ENCODE peak calls at places on chromosomes 13 and 19, in seven cellular contexts. One of them, this sample, is unnamed.

GRCh38 chr13:97125810-97126738 is 96.1 kb upstream of the MBNL2 start:
- DNase-seq in stimulated activated CD8-positive, alpha-beta memory T cell treated with anti-CD3 and anti-CD28 coated beads, Interleukin-4, amount 100 ng/mL, for 1 hour: no peak
- DNase-seq in neural progenitor cell: no peak
- DNase-seq in GM12865: peak; percentile 71
- DNase-seq in effector memory CD4-positive, alpha-beta T cell: no peak
- DNase-seq in GDM1: no peak
- DNase-seq in ACHN: no peak
- DNase-seq in this sample: no peak

GRCh38 chr13:20461860-20462532 is 63.7 kb downstream of the CRYL1 start:
- DNase-seq in stimulated activated CD8-positive, alpha-beta memory T cell treated with anti-CD3 and anti-CD28 coated beads, Interleukin-4, amount 100 ng/mL, for 1 hour: no peak
- DNase-seq in GDM1: no peak
- DNase-seq in GM12865: no peak
- DNase-seq in ACHN: no peak
- DNase-seq in neural progenitor cell: no peak
- DNase-seq in effector memory CD4-positive, alpha-beta T cell: no peak
- DNase-seq in this sample: no peak

GRCh38 chr19:9857920-9858746 is 23.0 kb downstream of the PIN1 start:
- DNase-seq in neural progenitor cell: no peak
- DNase-seq in GM12865: peak; percentile 12
- DNase-seq in GDM1: peak; percentile 22
- DNase-seq in ACHN: no peak
- DNase-seq in effector memory CD4-positive, alpha-beta T cell: no peak
- DNase-seq in stimulated activated CD8-positive, alpha-beta memory T cell treated with anti-CD3 and anti-CD28 coated beads, Interleukin-4, amount 100 ng/mL, for 1 hour: no peak
- DNase-seq in this sample: no peak

GRCh38 chr19:51123381-51124186 is 1.1 kb upstream of the SIGLEC9 start:
- DNase-seq in GM12865: no peak
- DNase-seq in neural progenitor cell: no peak
- DNase-seq in GDM1: no peak
- DNase-seq in stimulated activated CD8-positive, alpha-beta memory T cell treated with anti-CD3 and anti-CD28 coated beads, Interleukin-4, amount 100 ng/mL, for 1 hour: no peak
- DNase-seq in ACHN: no peak
- DNase-seq in effector memory CD4-positive, alpha-beta T cell: peak; percentile 14
- DNase-seq in this sample: no peak

GRCh38 chr19:43467276-43467675 is 1.9 kb upstream of the LYPD3 start:
- DNase-seq in ACHN: no peak
- DNase-seq in GDM1: no peak
- DNase-seq in GM12865: no peak
- DNase-seq in neural progenitor cell: no peak
- DNase-seq in effector memory CD4-positive, alpha-beta T cell: no peak
- DNase-seq in stimulated activated CD8-positive, alpha-beta memory T cell treated with anti-CD3 and anti-CD28 coated beads, Interleukin-4, amount 100 ng/mL, for 1 hour: no peak
- DNase-seq in this sample: no peak

GRCh38 chr19:53518716-53519115 is 19.2 kb upstream of the ZNF331 start:
- DNase-seq in ACHN: no peak
- DNase-seq in neural progenitor cell: no peak
- DNase-seq in effector memory CD4-positive, alpha-beta T cell: no peak
- DNase-seq in stimulated activated CD8-positive, alpha-beta memory T cell treated with anti-CD3 and anti-CD28 coated beads, Interleukin-4, amount 100 ng/mL, for 1 hour: no peak
- DNase-seq in GM12865: no peak
- DNase-seq in GDM1: no peak
- DNase-seq in this sample: no peak

GRCh38 chr13:103556681-103557080 is 490.5 kb upstream of the SLC10A2 start:
- DNase-seq in stimulated activated CD8-positive, alpha-beta memory T cell treated with anti-CD3 and anti-CD28 coated beads, Interleukin-4, amount 100 ng/mL, for 1 hour: no peak
- DNase-seq in neural progenitor cell: no peak
- DNase-seq in effector memory CD4-positive, alpha-beta T cell: no peak
- DNase-seq in GDM1: no peak
- DNase-seq in ACHN: no peak
- DNase-seq in GM12865: no peak
- DNase-seq in this sample: no peak

GRCh38 chr13:71378992-71379905 is 487.8 kb downstream of the DACH1 start:
- DNase-seq in ACHN: peak; percentile 12
- DNase-seq in GDM1: no peak
- DNase-seq in neural progenitor cell: no peak
- DNase-seq in GM12865: no peak
- DNase-seq in effector memory CD4-positive, alpha-beta T cell: no peak
- DNase-seq in stimulated activated CD8-positive, alpha-beta memory T cell treated with anti-CD3 and anti-CD28 coated beads, Interleukin-4, amount 100 ng/mL, for 1 hour: no peak
- DNase-seq in this sample: no peak

GRCh38 chr19:38726761-38727301 is 17.4 kb downstream of the CAPN12 start:
- DNase-seq in GM12865: no peak
- DNase-seq in ACHN: no peak
- DNase-seq in GDM1: no peak
- DNase-seq in effector memory CD4-positive, alpha-beta T cell: no peak
- DNase-seq in stimulated activated CD8-positive, alpha-beta memory T cell treated with anti-CD3 and anti-CD28 coated beads, Interleukin-4, amount 100 ng/mL, for 1 hour: no peak
- DNase-seq in neural progenitor cell: no peak
- DNase-seq in this sample: no peak

GRCh38 chr19:1490311-1491113 is at the start of gene PCSK4:
- DNase-seq in neural progenitor cell: peak; percentile 99
- DNase-seq in ACHN: peak; percentile 94
- DNase-seq in stimulated activated CD8-positive, alpha-beta memory T cell treated with anti-CD3 and anti-CD28 coated beads, Interleukin-4, amount 100 ng/mL, for 1 hour: peak; percentile 95
- DNase-seq in GDM1: peak; percentile 99
- DNase-seq in GM12865: peak; percentile 98
- DNase-seq in effector memory CD4-positive, alpha-beta T cell: peak; percentile 96
- DNase-seq in this sample: peak; percentile 96

GRCh38 chr19:47523473-47523872 is 8.6 kb upstream of the NAPA start:
- DNase-seq in effector memory CD4-positive, alpha-beta T cell: no peak
- DNase-seq in ACHN: no peak
- DNase-seq in GDM1: no peak
- DNase-seq in stimulated activated CD8-positive, alpha-beta memory T cell treated with anti-CD3 and anti-CD28 coated beads, Interleukin-4, amount 100 ng/mL, for 1 hour: no peak
- DNase-seq in GM12865: peak; percentile 28
- DNase-seq in neural progenitor cell: no peak
- DNase-seq in this sample: no peak

GRCh38 chr19:6110360-6110977 is at the start of gene RFX2:
- DNase-seq in effector memory CD4-positive, alpha-beta T cell: peak; percentile 98
- DNase-seq in neural progenitor cell: peak; percentile 100
- DNase-seq in GM12865: peak; percentile 99
- DNase-seq in stimulated activated CD8-positive, alpha-beta memory T cell treated with anti-CD3 and anti-CD28 coated beads, Interleukin-4, amount 100 ng/mL, for 1 hour: peak; percentile 98
- DNase-seq in ACHN: peak; percentile 98
- DNase-seq in GDM1: peak; percentile 99
- DNase-seq in this sample: peak; percentile 92

GRCh38 chr19:9407827-9408226 is 27.5 kb downstream of the ZNF266 start:
- DNase-seq in GM12865: no peak
- DNase-seq in stimulated activated CD8-positive, alpha-beta memory T cell treated with anti-CD3 and anti-CD28 coated beads, Interleukin-4, amount 100 ng/mL, for 1 hour: no peak
- DNase-seq in GDM1: peak; percentile 11
- DNase-seq in ACHN: no peak
- DNase-seq in effector memory CD4-positive, alpha-beta T cell: no peak
- DNase-seq in neural progenitor cell: no peak
- DNase-seq in this sample: no peak

GRCh38 chr19:14536926-14537692 is 7.7 kb downstream of the TECR start:
- DNase-seq in stimulated activated CD8-positive, alpha-beta memory T cell treated with anti-CD3 and anti-CD28 coated beads, Interleukin-4, amount 100 ng/mL, for 1 hour: no peak
- DNase-seq in GDM1: peak; percentile 25
- DNase-seq in GM12865: peak; percentile 63
- DNase-seq in ACHN: no peak
- DNase-seq in effector memory CD4-positive, alpha-beta T cell: no peak
- DNase-seq in neural progenitor cell: peak; percentile 95
- DNase-seq in this sample: peak; percentile 82

GRCh38 chr13:45367358-45367757 is 26.4 kb upstream of the TPT1 start:
- DNase-seq in stimulated activated CD8-positive, alpha-beta memory T cell treated with anti-CD3 and anti-CD28 coated beads, Interleukin-4, amount 100 ng/mL, for 1 hour: peak; percentile 59
- DNase-seq in GM12865: peak; percentile 89
- DNase-seq in ACHN: peak; percentile 90
- DNase-seq in GDM1: peak; percentile 42
- DNase-seq in neural progenitor cell: no peak
- DNase-seq in effector memory CD4-positive, alpha-beta T cell: peak; percentile 86
- DNase-seq in this sample: no peak

GRCh38 chr13:30234763-30235162 is 72.6 kb downstream of the KATNAL1 start:
- DNase-seq in ACHN: no peak
- DNase-seq in GM12865: no peak
- DNase-seq in effector memory CD4-positive, alpha-beta T cell: no peak
- DNase-seq in GDM1: no peak
- DNase-seq in neural progenitor cell: peak; percentile 4
- DNase-seq in stimulated activated CD8-positive, alpha-beta memory T cell treated with anti-CD3 and anti-CD28 coated beads, Interleukin-4, amount 100 ng/mL, for 1 hour: no peak
- DNase-seq in this sample: no peak

GRCh38 chr13:23558675-23559536 is 11.3 kb upstream of the TNFRSF19 start:
- DNase-seq in effector memory CD4-positive, alpha-beta T cell: no peak
- DNase-seq in ACHN: peak; percentile 6
- DNase-seq in GM12865: peak; percentile 61
- DNase-seq in stimulated activated CD8-positive, alpha-beta memory T cell treated with anti-CD3 and anti-CD28 coated beads, Interleukin-4, amount 100 ng/mL, for 1 hour: no peak
- DNase-seq in neural progenitor cell: no peak
- DNase-seq in GDM1: peak; percentile 43
- DNase-seq in this sample: no peak

GRCh38 chr19:39237200-39238184 is 7.3 kb downstream of the IFNL3 start:
- DNase-seq in GDM1: peak; percentile 41
- DNase-seq in GM12865: peak; percentile 83
- DNase-seq in ACHN: no peak
- DNase-seq in neural progenitor cell: no peak
- DNase-seq in effector memory CD4-positive, alpha-beta T cell: no peak
- DNase-seq in stimulated activated CD8-positive, alpha-beta memory T cell treated with anti-CD3 and anti-CD28 coated beads, Interleukin-4, amount 100 ng/mL, for 1 hour: no peak
- DNase-seq in this sample: peak; percentile 30

GRCh38 chr19:2015611-2015950 is at the start of gene BTBD2:
- DNase-seq in GM12865: peak; percentile 82
- DNase-seq in GDM1: peak; percentile 21
- DNase-seq in neural progenitor cell: no peak
- DNase-seq in effector memory CD4-positive, alpha-beta T cell: peak; percentile 38
- DNase-seq in ACHN: peak; percentile 50
- DNase-seq in stimulated activated CD8-positive, alpha-beta memory T cell treated with anti-CD3 and anti-CD28 coated beads, Interleukin-4, amount 100 ng/mL, for 1 hour: no peak
- DNase-seq in this sample: peak; percentile 77

GRCh38 chr19:1214862-1215731 is 9.5 kb downstream of the STK11 start:
- DNase-seq in GDM1: no peak
- DNase-seq in stimulated activated CD8-positive, alpha-beta memory T cell treated with anti-CD3 and anti-CD28 coated beads, Interleukin-4, amount 100 ng/mL, for 1 hour: no peak
- DNase-seq in GM12865: no peak
- DNase-seq in ACHN: no peak
- DNase-seq in neural progenitor cell: no peak
- DNase-seq in effector memory CD4-positive, alpha-beta T cell: no peak
- DNase-seq in this sample: no peak

GRCh38 chr19:6198896-6199239 is 63.4 kb downstream of the ACSBG2 start:
- DNase-seq in ACHN: no peak
- DNase-seq in GDM1: no peak
- DNase-seq in stimulated activated CD8-positive, alpha-beta memory T cell treated with anti-CD3 and anti-CD28 coated beads, Interleukin-4, amount 100 ng/mL, for 1 hour: no peak
- DNase-seq in effector memory CD4-positive, alpha-beta T cell: no peak
- DNase-seq in GM12865: peak; percentile 57
- DNase-seq in neural progenitor cell: no peak
- DNase-seq in this sample: no peak

GRCh38 chr19:16095071-16095571 is 16.6 kb upstream of the RAB8A start:
- DNase-seq in effector memory CD4-positive, alpha-beta T cell: no peak
- DNase-seq in neural progenitor cell: no peak
- DNase-seq in ACHN: no peak
- DNase-seq in GDM1: no peak
- DNase-seq in GM12865: no peak
- DNase-seq in stimulated activated CD8-positive, alpha-beta memory T cell treated with anti-CD3 and anti-CD28 coated beads, Interleukin-4, amount 100 ng/mL, for 1 hour: no peak
- DNase-seq in this sample: no peak

GRCh38 chr13:113299951-113300350 is 2.9 kb downstream of the LAMP1 start:
- DNase-seq in neural progenitor cell: no peak
- DNase-seq in GDM1: no peak
- DNase-seq in GM12865: peak; percentile 53
- DNase-seq in effector memory CD4-positive, alpha-beta T cell: no peak
- DNase-seq in ACHN: no peak
- DNase-seq in stimulated activated CD8-positive, alpha-beta memory T cell treated with anti-CD3 and anti-CD28 coated beads, Interleukin-4, amount 100 ng/mL, for 1 hour: no peak
- DNase-seq in this sample: no peak

GRCh38 chr19:56084835-56085536 is 36.1 kb downstream of the ZNF787 start:
- DNase-seq in GDM1: no peak
- DNase-seq in ACHN: no peak
- DNase-seq in neural progenitor cell: no peak
- DNase-seq in GM12865: no peak
- DNase-seq in stimulated activated CD8-positive, alpha-beta memory T cell treated with anti-CD3 and anti-CD28 coated beads, Interleukin-4, amount 100 ng/mL, for 1 hour: no peak
- DNase-seq in effector memory CD4-positive, alpha-beta T cell: no peak
- DNase-seq in this sample: no peak

GRCh38 chr19:35592226-35592625 is 6.3 kb downstream of the PMIS2 start:
- DNase-seq in stimulated activated CD8-positive, alpha-beta memory T cell treated with anti-CD3 and anti-CD28 coated beads, Interleukin-4, amount 100 ng/mL, for 1 hour: no peak
- DNase-seq in ACHN: peak; percentile 8
- DNase-seq in effector memory CD4-positive, alpha-beta T cell: no peak
- DNase-seq in neural progenitor cell: peak; percentile 76
- DNase-seq in GDM1: peak; percentile 9
- DNase-seq in GM12865: peak; percentile 76
- DNase-seq in this sample: no peak

This sample was measured in CMK.